ENCODE peak calls at places on chromosomes 16 and 17, in five cellular contexts. O is upper lobe of left lung, Y is GM12878, S is Panc1, E is K562. U is an unnamed sample.

GRCh38 chr16:22138482-22138881 is 23.8 kb upstream of the SDR42E2 start:
- ATAC-seq in O (peak), Y (no peak), S (no peak), E (no peak), U (no peak)

GRCh38 chr17:13917635-13918034 is 151.7 kb upstream of the COX10 start:
- ATAC-seq in O (no peak), Y (no peak), S (no peak), E (no peak), U (no peak)

GRCh38 chr17:27456681-27457404 is 595 bp downstream of the KSR1 start:
- ATAC-seq in O (no peak), Y (no peak), S (no peak), E (no peak), U (no peak)

GRCh38 chr17:55705847-55706246 is 16.8 kb downstream of the TMEM100 start:
- ATAC-seq in O (no peak), Y (peak), S (peak), E (no peak), U (no peak)

GRCh38 chr17:42669705-42670198 is 7.0 kb downstream of the PLEKHH3 start:
- ATAC-seq in O (no peak), Y (no peak), S (no peak), E (no peak), U (no peak)

GRCh38 chr16:87392823-87393679 is 915 bp downstream of the MAP1LC3B start:
- ATAC-seq in O (no peak), Y (no peak), S (peak), E (peak), U (no peak)

GRCh38 chr16:86680137-86680536 is 101.8 kb downstream of the FOXL1 start:
- ATAC-seq in O (no peak), Y (no peak), S (no peak), E (no peak), U (no peak)

GRCh38 chr16:67884684-67885083 is at the start of gene NRN1L:
- ATAC-seq in O (peak), Y (no peak), S (no peak), E (peak), U (peak)

GRCh38 chr16:72362972-72363371 is 191.0 kb upstream of the PMFBP1 start:
- ATAC-seq in O (no peak), Y (peak), S (no peak), E (no peak), U (no peak)

GRCh38 chr16:50878966-50879615 is 137.2 kb downstream of the CYLD start:
- ATAC-seq in O (no peak), Y (no peak), S (no peak), E (peak), U (no peak)

GRCh38 chr17:77873518-77874302 is 84.8 kb upstream of the TNRC6C start:
- ATAC-seq in O (no peak), Y (no peak), S (no peak), E (no peak), U (no peak)

GRCh38 chr17:78180508-78180907 is 6.3 kb downstream of the TK1 start:
- ATAC-seq in O (no peak), Y (no peak), S (no peak), E (no peak), U (peak)

GRCh38 chr16:31216552-31217530 is at the start of gene PYDC1:
- ATAC-seq in O (no peak), Y (peak), S (peak), E (no peak), U (no peak)

GRCh38 chr16:58011652-58012051 is 10.4 kb downstream of the USB1 start:
- ATAC-seq in O (no peak), Y (no peak), S (no peak), E (no peak), U (no peak)

GRCh38 chr16:30473231-30474061 is 904 bp downstream of the ITGAL start:
- ATAC-seq in O (peak), Y (peak), S (peak), E (no peak), U (no peak)

GRCh38 chr16:4407543-4408322 is 8.7 kb downstream of the CORO7 start:
- ATAC-seq in O (no peak), Y (no peak), S (no peak), E (no peak), U (peak)

DNA sequence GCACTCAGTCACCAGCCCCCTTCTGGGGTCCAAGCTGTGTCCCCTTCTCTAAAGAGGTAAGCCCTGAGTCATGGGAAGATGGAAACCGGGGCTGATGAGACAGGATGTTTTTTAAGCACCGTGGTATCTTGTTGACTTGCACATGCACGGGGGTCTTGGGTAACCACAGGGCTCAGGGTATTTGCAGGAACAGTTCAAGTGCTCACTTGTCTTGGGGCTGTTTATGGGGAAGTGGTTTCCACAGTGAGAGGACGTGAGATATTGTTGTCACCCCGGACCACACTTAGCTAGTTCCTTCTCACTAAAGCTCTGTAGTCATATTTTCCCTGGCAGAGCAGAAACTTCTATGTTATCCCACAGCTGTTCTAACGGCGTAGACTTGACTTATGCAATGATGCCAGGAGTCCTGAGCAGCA is 7.7 kb downstream of the CCL3L1 start:
- ATAC-seq in O (peak), Y (peak), S (no peak), E (no peak), U (peak)
- TF ChIP-seq POLR2AphosphoS5 in O (peak), Y (no peak), S (no peak), E (no peak), U (no peak)

DNA sequence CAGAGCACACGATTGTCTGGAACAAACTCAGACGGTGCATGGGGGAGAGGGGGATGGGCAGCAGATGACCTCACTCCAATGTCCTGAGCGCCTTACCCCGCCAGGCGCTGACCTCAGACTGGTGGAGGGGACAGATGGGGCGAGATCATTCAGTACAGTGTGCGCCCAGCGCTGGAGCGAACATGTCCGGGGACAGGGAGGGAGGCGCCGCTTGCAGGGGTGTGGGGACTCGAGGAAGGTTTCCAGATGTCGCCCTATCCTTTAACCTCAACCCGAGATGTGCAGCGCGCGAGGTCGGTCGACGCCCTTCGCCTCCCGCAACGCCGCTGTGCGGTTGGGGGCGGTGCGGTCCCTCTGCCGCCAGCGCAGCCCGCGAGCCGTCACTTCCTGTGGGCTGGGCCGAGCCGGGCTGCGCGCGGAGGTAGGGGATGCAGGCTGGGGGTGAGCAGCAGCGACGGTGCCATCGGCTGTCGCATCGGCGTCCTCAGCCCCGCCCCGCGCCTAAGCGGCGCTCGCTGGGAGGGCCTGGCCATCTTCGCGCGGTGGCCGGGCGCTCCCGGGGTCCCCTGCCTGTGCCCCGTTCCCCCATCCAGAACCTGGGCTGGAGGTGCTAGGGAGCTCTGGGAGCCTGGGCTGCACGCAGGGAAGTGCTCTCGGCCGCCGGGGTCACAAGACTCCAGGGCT is 5.3 kb upstream of the CDR2L start:
- ATAC-seq in O (peak), Y (peak), S (peak), E (peak), U (peak)
- TF ChIP-seq POLR2AphosphoS5 in O (peak), Y (no peak), S (peak), E (no peak), U (peak)

GRCh38 chr17:48555616-48556533 is 11.0 kb upstream of the HOXB2 start:
- ATAC-seq in O (no peak), Y (peak), S (peak), E (peak), U (no peak)

GRCh38 chr17:48553837-48554236 is 8.9 kb upstream of the HOXB2 start:
- ATAC-seq in O (no peak), Y (no peak), S (no peak), E (no peak), U (no peak)

GRCh38 chr17:48554412-48555090 is 9.6 kb upstream of the HOXB2 start:
- ATAC-seq in O (no peak), Y (no peak), S (peak), E (no peak), U (no peak)

GRCh38 chr17:48556534-48557401 is 11.9 kb upstream of the HOXB2 start:
- ATAC-seq in O (no peak), Y (no peak), S (no peak), E (no peak), U (peak)

DNA sequence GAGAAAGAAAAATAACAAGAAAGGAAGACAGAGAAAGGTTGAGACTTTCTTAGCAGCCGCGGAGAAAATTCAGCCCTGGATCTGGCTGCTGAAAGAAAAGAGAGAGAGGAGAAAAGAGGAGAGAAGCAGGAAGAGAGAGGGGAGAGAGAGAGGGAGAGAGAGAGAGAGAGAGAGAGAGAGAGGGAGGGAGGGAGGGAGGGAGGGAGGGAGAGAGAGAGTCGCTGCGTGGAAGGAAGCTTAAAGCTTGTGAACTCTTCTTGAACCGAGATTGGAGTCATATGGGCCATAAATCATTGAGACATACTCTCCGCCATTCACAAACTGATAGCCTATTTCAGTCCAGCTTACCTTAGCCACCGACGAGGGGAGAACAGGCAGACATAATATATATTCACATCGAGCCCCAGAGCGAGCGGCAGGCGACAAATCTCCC is 10.3 kb upstream of the HOXB2 start:
- ATAC-seq in O (no peak), Y (peak), S (peak), E (peak), U (peak)
- TF ChIP-seq POLR2AphosphoS5 in O (no peak), Y (no peak), S (peak), E (peak), U (peak)

GRCh38 chr16:49743206-49743470 is 112.8 kb downstream of the ZNF423 start:
- ATAC-seq in O (no peak), Y (no peak), S (no peak), E (no peak), U (no peak)
- TF ChIP-seq POLR2AphosphoS5 in O (no peak), Y (no peak), S (no peak), E (no peak), U (no peak)

GRCh38 chr17:39400547-39401411 is 647 bp downstream of the FBXL20 start:
- ATAC-seq in O (no peak), Y (no peak), S (peak), E (peak), U (no peak)
- TF ChIP-seq POLR2AphosphoS5 in O (no peak), Y (no peak), S (no peak), E (no peak), U (no peak)

GRCh38 chr17:81636505-81637288 is at the start of the genes NPLOC4 and TSPAN10:
- ATAC-seq in O (peak), Y (peak), S (peak), E (peak), U (peak)
- TF ChIP-seq POLR2AphosphoS5 in O (peak), Y (peak), S (peak), E (peak), U (peak)

DNA sequence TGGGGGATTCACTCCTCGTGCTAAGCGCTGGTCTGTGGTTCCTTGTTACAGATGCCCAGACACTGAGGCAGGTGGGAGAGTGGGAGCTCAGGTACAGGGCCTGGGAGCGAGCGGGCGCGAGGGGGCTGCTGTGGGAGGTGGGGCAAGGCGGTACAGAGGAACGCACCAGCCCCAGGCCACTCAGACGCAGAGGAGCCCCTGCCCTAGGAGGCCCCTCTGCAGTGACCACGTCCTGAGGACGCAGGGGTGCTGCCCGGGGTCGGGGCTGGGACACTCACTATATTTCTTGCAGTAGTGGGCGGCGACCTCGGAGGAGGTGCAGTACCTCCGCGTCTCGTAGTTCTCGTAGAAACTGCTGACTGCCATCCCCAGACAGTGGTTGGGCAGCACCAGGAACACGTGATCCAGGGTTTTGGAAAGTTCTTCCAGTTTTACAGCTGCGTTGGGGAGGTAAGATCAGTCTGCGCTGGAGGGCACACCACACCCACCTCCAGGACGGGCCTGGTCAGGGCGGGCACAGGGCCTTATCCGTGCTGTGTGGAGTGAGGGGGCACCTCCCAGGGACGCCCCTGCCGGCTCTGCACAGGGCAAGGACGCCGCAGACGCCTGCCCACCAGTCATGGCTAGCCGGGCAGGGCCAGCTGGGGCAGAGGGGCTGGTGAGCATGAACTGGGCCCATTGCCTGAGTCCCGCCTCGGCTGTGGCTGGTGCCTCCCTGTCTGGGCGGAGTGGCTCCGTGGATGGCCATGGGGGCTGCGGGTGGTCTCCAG is 16.3 kb upstream of the RNPS1 start:
- ATAC-seq in O (no peak), Y (no peak), S (no peak), E (no peak), U (no peak)
- TF ChIP-seq POLR2AphosphoS5 in O (no peak), Y (no peak), S (no peak), E (no peak), U (no peak)

DNA sequence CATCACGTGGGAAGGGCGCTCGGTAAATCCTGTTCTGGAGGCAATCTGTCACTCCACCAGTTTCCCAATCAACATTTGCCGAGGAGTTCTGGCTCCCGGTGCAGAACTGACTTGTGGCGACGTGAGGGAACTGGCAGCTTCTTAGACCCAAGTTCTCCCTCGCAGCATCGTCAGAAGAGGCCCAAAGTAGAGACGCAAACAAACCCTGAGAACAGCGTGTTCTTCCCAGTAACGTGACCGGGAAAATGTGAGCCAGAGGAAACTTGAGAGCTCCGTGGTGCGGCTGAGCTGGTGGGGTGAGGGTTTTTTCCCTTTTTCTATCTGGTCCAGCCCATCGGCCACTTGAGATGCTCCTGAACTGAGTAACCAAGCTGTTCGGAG is 158.9 kb upstream of the CACNG5 start:
- ATAC-seq in O (peak), Y (no peak), S (peak), E (no peak), U (peak)
- TF ChIP-seq POLR2AphosphoS5 in O (peak), Y (no peak), S (no peak), E (no peak), U (no peak)